ENCODE peak calls at places on chromosomes 16 and 17, in eight cellular contexts. One of them, this sample, is unnamed.

GRCh38 chr17:15918661-15919259 is 26.2 kb upstream of the ADORA2B start:
- DNase-seq in RWPE1: no peak
- DNase-seq in mucosa of descending colon: no peak
- DNase-seq in right atrium auricular region: no peak
- DNase-seq in GM23338: no peak
- DNase-seq in GM13976: no peak
- DNase-seq in Calu3: no peak
- DNase-seq in GM20000: no peak
- DNase-seq in this sample: peak

GRCh38 chr16:82782715-82783251 is 156.0 kb downstream of the CDH13 start:
- DNase-seq in RWPE1: no peak
- DNase-seq in GM13976: no peak
- DNase-seq in GM23338: peak
- DNase-seq in GM20000: no peak
- DNase-seq in right atrium auricular region: no peak
- DNase-seq in Calu3: no peak
- DNase-seq in mucosa of descending colon: peak
- DNase-seq in this sample: no peak

GRCh38 chr16:78689031-78689430 is 589.6 kb downstream of the WWOX start:
- DNase-seq in Calu3: no peak
- DNase-seq in GM23338: no peak
- DNase-seq in right atrium auricular region: no peak
- DNase-seq in RWPE1: no peak
- DNase-seq in GM13976: no peak
- DNase-seq in GM20000: no peak
- DNase-seq in mucosa of descending colon: no peak
- DNase-seq in this sample: no peak

GRCh38 chr17:29573871-29574731 is 5.6 kb downstream of the TP53I13 start:
- DNase-seq in mucosa of descending colon: no peak
- DNase-seq in GM20000: no peak
- DNase-seq in Calu3: no peak
- DNase-seq in RWPE1: no peak
- DNase-seq in right atrium auricular region: no peak
- DNase-seq in GM13976: no peak
- DNase-seq in GM23338: no peak
- DNase-seq in this sample: no peak

GRCh38 chr17:57293077-57293476 is 36.8 kb downstream of the MSI2 start:
- DNase-seq in right atrium auricular region: no peak
- DNase-seq in RWPE1: peak
- DNase-seq in mucosa of descending colon: no peak
- DNase-seq in GM20000: no peak
- DNase-seq in Calu3: no peak
- DNase-seq in GM13976: no peak
- DNase-seq in GM23338: no peak
- DNase-seq in this sample: no peak

GRCh38 chr17:39014044-39014794 is 47.0 kb upstream of the FBXO47 start:
- DNase-seq in mucosa of descending colon: no peak
- DNase-seq in Calu3: peak
- DNase-seq in RWPE1: no peak
- DNase-seq in GM20000: no peak
- DNase-seq in GM13976: no peak
- DNase-seq in right atrium auricular region: no peak
- DNase-seq in GM23338: no peak
- DNase-seq in this sample: peak

GRCh38 chr17:77273397-77274136 is 132.8 kb downstream of the SEC14L1 start:
- DNase-seq in Calu3: no peak
- DNase-seq in GM13976: no peak
- DNase-seq in mucosa of descending colon: no peak
- DNase-seq in GM23338: no peak
- DNase-seq in GM20000: no peak
- DNase-seq in right atrium auricular region: no peak
- DNase-seq in RWPE1: no peak
- DNase-seq in this sample: peak

GRCh38 chr17:67718325-67718941 is 697 bp downstream of the NOL11 start:
- DNase-seq in right atrium auricular region: no peak
- DNase-seq in GM13976: peak
- DNase-seq in Calu3: peak
- DNase-seq in GM20000: peak
- DNase-seq in mucosa of descending colon: no peak
- DNase-seq in GM23338: peak
- DNase-seq in RWPE1: peak
- DNase-seq in this sample: peak

GRCh38 chr17:1491406-1492248 is 859 bp downstream of the MYO1C start:
- DNase-seq in GM20000: peak
- DNase-seq in mucosa of descending colon: peak
- DNase-seq in RWPE1: peak
- DNase-seq in GM23338: peak
- DNase-seq in GM13976: peak
- DNase-seq in Calu3: peak
- DNase-seq in right atrium auricular region: no peak
- DNase-seq in this sample: peak

GRCh38 chr16:24839347-24839972 is 6.3 kb upstream of the SLC5A11 start:
- DNase-seq in GM13976: no peak
- DNase-seq in mucosa of descending colon: no peak
- DNase-seq in right atrium auricular region: no peak
- DNase-seq in RWPE1: no peak
- DNase-seq in Calu3: no peak
- DNase-seq in GM23338: no peak
- DNase-seq in GM20000: no peak
- DNase-seq in this sample: no peak

GRCh38 chr16:80038566-80038965 is 438.0 kb upstream of the MAF start:
- DNase-seq in Calu3: no peak
- DNase-seq in mucosa of descending colon: no peak
- DNase-seq in RWPE1: no peak
- DNase-seq in GM20000: no peak
- DNase-seq in GM13976: no peak
- DNase-seq in right atrium auricular region: no peak
- DNase-seq in GM23338: no peak
- DNase-seq in this sample: no peak

GRCh38 chr17:38562215-38562569 is 43.6 kb downstream of the SRCIN1 start:
- DNase-seq in RWPE1: no peak
- DNase-seq in right atrium auricular region: no peak
- DNase-seq in GM13976: no peak
- DNase-seq in Calu3: no peak
- DNase-seq in mucosa of descending colon: no peak
- DNase-seq in GM20000: no peak
- DNase-seq in GM23338: no peak
- DNase-seq in this sample: no peak

GRCh38 chr17:59846391-59847165 is 46.2 kb downstream of the TUBD1 start:
- DNase-seq in mucosa of descending colon: no peak
- DNase-seq in GM20000: peak
- DNase-seq in GM13976: peak
- DNase-seq in RWPE1: peak
- DNase-seq in Calu3: peak
- DNase-seq in right atrium auricular region: no peak
- DNase-seq in GM23338: peak
- DNase-seq in this sample: peak

GRCh38 chr17:50558955-50559614 is 1.4 kb upstream of the CACNA1G start:
- DNase-seq in GM20000: no peak
- DNase-seq in right atrium auricular region: no peak
- DNase-seq in RWPE1: no peak
- DNase-seq in mucosa of descending colon: peak
- DNase-seq in GM23338: peak
- DNase-seq in GM13976: no peak
- DNase-seq in Calu3: no peak
- DNase-seq in this sample: no peak

GRCh38 chr17:50559674-50560184 is 786 bp upstream of the CACNA1G start:
- DNase-seq in right atrium auricular region: peak
- DNase-seq in Calu3: peak
- DNase-seq in GM20000: peak
- DNase-seq in GM23338: peak
- DNase-seq in RWPE1: peak
- DNase-seq in mucosa of descending colon: no peak
- DNase-seq in GM13976: peak
- DNase-seq in this sample: peak

GRCh38 chr17:50557265-50558029 is 3.1 kb upstream of the CACNA1G start:
- DNase-seq in right atrium auricular region: no peak
- DNase-seq in GM23338: no peak
- DNase-seq in GM20000: no peak
- DNase-seq in Calu3: no peak
- DNase-seq in RWPE1: no peak
- DNase-seq in mucosa of descending colon: no peak
- DNase-seq in GM13976: no peak
- DNase-seq in this sample: no peak

GRCh38 chr17:50558091-50558490 is 2.4 kb upstream of the CACNA1G start:
- DNase-seq in mucosa of descending colon: no peak
- DNase-seq in RWPE1: no peak
- DNase-seq in GM23338: no peak
- DNase-seq in right atrium auricular region: no peak
- DNase-seq in Calu3: no peak
- DNase-seq in GM13976: no peak
- DNase-seq in GM20000: no peak
- DNase-seq in this sample: no peak

DNA sequence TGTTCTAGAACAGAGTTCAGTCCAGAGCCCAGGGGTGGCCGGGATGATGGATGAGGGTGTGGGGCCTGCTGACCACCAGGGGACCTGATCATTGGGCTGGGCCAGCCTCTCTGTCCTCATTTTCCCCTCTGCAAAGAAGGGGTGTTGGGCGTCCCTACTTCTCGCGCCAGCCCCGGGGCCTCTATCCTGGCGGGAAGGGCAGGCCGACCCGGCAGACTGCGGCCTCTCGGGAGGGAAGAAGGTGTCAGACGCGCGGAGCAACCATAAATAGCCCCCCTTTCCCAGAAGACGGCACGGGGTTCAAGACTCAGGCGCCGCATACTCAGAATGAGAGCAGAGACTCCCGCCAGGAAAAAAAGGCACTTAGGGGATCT is 1.9 kb upstream of the CACNA1G start:
- DNase-seq in GM20000: no peak
- DNase-seq in GM13976: no peak
- DNase-seq in Calu3: no peak
- DNase-seq in RWPE1: no peak
- DNase-seq in GM23338: no peak
- DNase-seq in right atrium auricular region: no peak
- DNase-seq in mucosa of descending colon: no peak
- DNase-seq in this sample: no peak
- TF ChIP-seq CTCF in GM20000: no peak
- TF ChIP-seq CTCF in GM13976: no peak
- TF ChIP-seq CTCF in Calu3: no peak
- TF ChIP-seq CTCF in RWPE1: no peak
- TF ChIP-seq CTCF in GM23338: peak
- TF ChIP-seq CTCF in right atrium auricular region: no peak
- TF ChIP-seq CTCF in mucosa of descending colon: no peak
- TF ChIP-seq CTCF in this sample: no peak

GRCh38 chr16:50900391-50900942 is 158.6 kb downstream of the CYLD start:
- DNase-seq in RWPE1: no peak
- DNase-seq in right atrium auricular region: no peak
- DNase-seq in GM20000: no peak
- DNase-seq in mucosa of descending colon: no peak
- DNase-seq in GM23338: no peak
- DNase-seq in Calu3: no peak
- DNase-seq in GM13976: no peak
- DNase-seq in this sample: no peak

GRCh38 chr16:50901062-50901461 is 159.2 kb downstream of the CYLD start:
- DNase-seq in GM20000: no peak
- DNase-seq in Calu3: no peak
- DNase-seq in GM13976: no peak
- DNase-seq in RWPE1: no peak
- DNase-seq in right atrium auricular region: no peak
- DNase-seq in mucosa of descending colon: no peak
- DNase-seq in GM23338: no peak
- DNase-seq in this sample: no peak

DNA sequence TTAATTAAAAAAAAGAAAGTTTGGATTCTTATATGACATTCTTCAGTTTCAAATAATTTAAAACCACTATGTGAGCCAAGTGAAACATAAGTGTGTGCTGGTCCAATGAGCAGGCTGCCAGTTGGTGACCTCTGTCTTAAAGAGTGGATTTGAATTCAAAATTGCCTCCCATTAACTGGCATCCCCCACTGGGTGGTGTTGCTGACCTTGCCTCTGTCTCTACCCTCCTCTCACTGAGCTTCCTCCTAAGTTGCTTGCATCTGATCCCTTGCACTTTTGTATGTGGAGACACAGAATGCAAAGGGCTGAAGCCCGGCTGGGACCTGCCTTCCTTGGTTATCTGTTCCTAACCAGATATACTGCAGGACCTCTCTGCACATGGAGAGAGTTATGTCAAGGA is 160.6 kb downstream of the CYLD start:
- DNase-seq in right atrium auricular region: no peak
- DNase-seq in Calu3: no peak
- DNase-seq in RWPE1: no peak
- DNase-seq in mucosa of descending colon: no peak
- DNase-seq in GM20000: no peak
- DNase-seq in GM13976: no peak
- DNase-seq in GM23338: peak
- DNase-seq in this sample: no peak
- TF ChIP-seq CTCF in right atrium auricular region: no peak
- TF ChIP-seq CTCF in Calu3: no peak
- TF ChIP-seq CTCF in RWPE1: no peak
- TF ChIP-seq CTCF in mucosa of descending colon: no peak
- TF ChIP-seq CTCF in GM20000: no peak
- TF ChIP-seq CTCF in GM13976: no peak
- TF ChIP-seq CTCF in GM23338: peak
- TF ChIP-seq CTCF in this sample: no peak

DNA sequence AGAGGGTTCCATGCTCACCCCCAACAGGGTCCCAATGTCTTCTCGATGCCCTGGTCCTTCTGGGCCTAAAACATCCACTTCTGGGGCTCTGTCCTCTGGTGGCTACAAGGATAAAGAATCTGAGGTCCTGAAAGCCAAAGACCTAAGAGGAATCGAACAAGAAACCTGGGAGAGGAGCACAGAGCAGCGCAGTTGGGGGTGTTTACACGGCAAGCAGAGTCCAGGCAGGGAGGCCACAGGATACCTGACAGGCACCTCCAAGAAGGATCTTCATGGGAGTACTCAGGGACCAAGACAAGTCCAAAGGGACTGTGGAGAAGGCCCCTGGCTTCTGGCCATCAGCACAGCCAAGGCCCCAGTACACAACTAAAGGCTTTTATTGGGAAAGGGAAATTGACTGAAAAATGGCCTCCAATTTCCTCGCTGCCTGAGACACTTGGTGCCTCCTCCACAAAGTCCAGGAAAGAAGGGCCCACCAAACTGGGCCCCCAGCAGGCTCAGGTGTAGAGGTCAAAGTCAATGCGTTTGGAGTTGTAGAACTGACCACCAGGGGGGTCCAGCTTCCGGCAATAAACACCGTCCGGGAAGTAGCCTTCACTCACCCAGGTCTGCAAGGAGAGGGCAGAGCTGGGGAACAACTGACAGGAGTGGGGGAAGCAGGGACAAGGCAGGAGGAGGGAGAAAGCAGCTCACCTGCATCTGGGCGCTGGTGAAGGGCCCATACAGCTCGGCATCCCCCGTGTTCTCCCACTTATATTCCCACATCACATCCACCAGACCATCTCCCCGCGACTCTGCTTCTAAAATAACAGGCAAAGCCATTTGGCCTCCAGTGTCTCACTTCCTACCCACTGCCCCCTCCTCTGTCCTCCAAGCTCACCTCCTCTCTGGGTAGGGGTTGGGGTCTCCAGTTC is 2.4 kb downstream of the CD2BP2 start:
- DNase-seq in RWPE1: no peak
- DNase-seq in GM13976: no peak
- DNase-seq in mucosa of descending colon: peak
- DNase-seq in right atrium auricular region: no peak
- DNase-seq in GM20000: no peak
- DNase-seq in Calu3: no peak
- DNase-seq in GM23338: peak
- DNase-seq in this sample: no peak
- TF ChIP-seq CTCF in RWPE1: no peak
- TF ChIP-seq CTCF in GM13976: no peak
- TF ChIP-seq CTCF in mucosa of descending colon: no peak
- TF ChIP-seq CTCF in right atrium auricular region: no peak
- TF ChIP-seq CTCF in GM20000: no peak
- TF ChIP-seq CTCF in Calu3: no peak
- TF ChIP-seq CTCF in GM23338: peak
- TF ChIP-seq CTCF in this sample: peak

GRCh38 chr17:82915010-82915696 is 75.3 kb upstream of the ZNF750 start:
- DNase-seq in right atrium auricular region: no peak
- DNase-seq in mucosa of descending colon: peak
- DNase-seq in GM20000: peak
- DNase-seq in GM23338: peak
- DNase-seq in RWPE1: no peak
- DNase-seq in Calu3: no peak
- DNase-seq in GM13976: no peak
- DNase-seq in this sample: no peak
- TF ChIP-seq CTCF in right atrium auricular region: no peak
- TF ChIP-seq CTCF in mucosa of descending colon: no peak
- TF ChIP-seq CTCF in GM20000: no peak
- TF ChIP-seq CTCF in GM23338: peak
- TF ChIP-seq CTCF in RWPE1: no peak
- TF ChIP-seq CTCF in Calu3: no peak
- TF ChIP-seq CTCF in GM13976: no peak
- TF ChIP-seq CTCF in this sample: peak